ENCODE peak calls at places on chromosomes 4 and X, in nine cellular contexts. One of them, this sample, is unnamed.

GRCh38 chrX:21705215-21705614 is 47.1 kb upstream of the KLHL34 start:
- DNase-seq in upper lobe of right lung: no peak
- DNase-seq in Caco-2: peak; percentile 52
- DNase-seq in psoas muscle: no peak
- DNase-seq in colonic mucosa: no peak
- DNase-seq in right lobe of liver: no peak
- DNase-seq in PC-9: no peak
- DNase-seq in SK-N-SH: no peak
- DNase-seq in HCT116: no peak
- DNase-seq in this sample: no peak

GRCh38 chr4:3233391-3234071 is 15.4 kb upstream of the MSANTD1 start:
- DNase-seq in HCT116: no peak
- DNase-seq in right lobe of liver: peak; percentile 43
- DNase-seq in colonic mucosa: no peak
- DNase-seq in PC-9: no peak
- DNase-seq in Caco-2: no peak
- DNase-seq in psoas muscle: no peak
- DNase-seq in SK-N-SH: no peak
- DNase-seq in upper lobe of right lung: no peak
- DNase-seq in this sample: no peak

GRCh38 chr4:75963558-75963957 is 22.7 kb upstream of the NAAA start:
- DNase-seq in PC-9: no peak
- DNase-seq in HCT116: no peak
- DNase-seq in psoas muscle: no peak
- DNase-seq in Caco-2: no peak
- DNase-seq in colonic mucosa: no peak
- DNase-seq in upper lobe of right lung: no peak
- DNase-seq in SK-N-SH: no peak
- DNase-seq in right lobe of liver: no peak
- DNase-seq in this sample: no peak

GRCh38 chr4:133565379-133565778 is 416.3 kb downstream of the PCDH10 start:
- DNase-seq in SK-N-SH: no peak
- DNase-seq in upper lobe of right lung: no peak
- DNase-seq in HCT116: no peak
- DNase-seq in right lobe of liver: no peak
- DNase-seq in colonic mucosa: no peak
- DNase-seq in PC-9: peak; percentile 16
- DNase-seq in psoas muscle: no peak
- DNase-seq in Caco-2: no peak
- DNase-seq in this sample: peak; percentile 72

GRCh38 chr4:139825523-139826014 is 159.9 kb downstream of the MGST2 start:
- DNase-seq in colonic mucosa: no peak
- DNase-seq in right lobe of liver: no peak
- DNase-seq in SK-N-SH: peak; percentile 63
- DNase-seq in Caco-2: no peak
- DNase-seq in upper lobe of right lung: no peak
- DNase-seq in PC-9: no peak
- DNase-seq in HCT116: no peak
- DNase-seq in psoas muscle: no peak
- DNase-seq in this sample: no peak

GRCh38 chr4:102503301-102503746 is 2.2 kb downstream of the NFKB1 start:
- DNase-seq in HCT116: no peak
- DNase-seq in PC-9: no peak
- DNase-seq in right lobe of liver: no peak
- DNase-seq in psoas muscle: no peak
- DNase-seq in colonic mucosa: no peak
- DNase-seq in Caco-2: no peak
- DNase-seq in upper lobe of right lung: no peak
- DNase-seq in SK-N-SH: peak; percentile 14
- DNase-seq in this sample: no peak

GRCh38 chrX:132425744-132426318 is 63.0 kb downstream of the MBNL3 start:
- DNase-seq in upper lobe of right lung: no peak
- DNase-seq in Caco-2: no peak
- DNase-seq in HCT116: no peak
- DNase-seq in colonic mucosa: no peak
- DNase-seq in SK-N-SH: no peak
- DNase-seq in PC-9: no peak
- DNase-seq in right lobe of liver: no peak
- DNase-seq in psoas muscle: no peak
- DNase-seq in this sample: no peak

GRCh38 chrX:49310371-49310770 is 6.9 kb downstream of the GAGE10 start:
- DNase-seq in psoas muscle: no peak
- DNase-seq in SK-N-SH: no peak
- DNase-seq in right lobe of liver: no peak
- DNase-seq in colonic mucosa: no peak
- DNase-seq in HCT116: no peak
- DNase-seq in upper lobe of right lung: no peak
- DNase-seq in PC-9: no peak
- DNase-seq in Caco-2: no peak
- DNase-seq in this sample: no peak

GRCh38 chr4:122914938-122915337 is 7.5 kb downstream of the NUDT6 start:
- DNase-seq in PC-9: no peak
- DNase-seq in SK-N-SH: no peak
- DNase-seq in upper lobe of right lung: no peak
- DNase-seq in HCT116: no peak
- DNase-seq in colonic mucosa: no peak
- DNase-seq in psoas muscle: no peak
- DNase-seq in right lobe of liver: no peak
- DNase-seq in Caco-2: no peak
- DNase-seq in this sample: no peak

GRCh38 chrX:48493890-48494364 is 14.9 kb upstream of the PORCN start:
- DNase-seq in Caco-2: peak; percentile 36
- DNase-seq in SK-N-SH: no peak
- DNase-seq in psoas muscle: no peak
- DNase-seq in HCT116: peak; percentile 38
- DNase-seq in right lobe of liver: peak; percentile 27
- DNase-seq in upper lobe of right lung: no peak
- DNase-seq in PC-9: no peak
- DNase-seq in colonic mucosa: no peak
- DNase-seq in this sample: peak; percentile 66

GRCh38 chr4:142238589-142238988 is 602.2 kb downstream of the IL15 start:
- DNase-seq in Caco-2: no peak
- DNase-seq in HCT116: no peak
- DNase-seq in colonic mucosa: no peak
- DNase-seq in psoas muscle: no peak
- DNase-seq in right lobe of liver: no peak
- DNase-seq in PC-9: no peak
- DNase-seq in SK-N-SH: no peak
- DNase-seq in upper lobe of right lung: no peak
- DNase-seq in this sample: no peak

GRCh38 chr4:159279084-159279483 is 176.2 kb downstream of the RAPGEF2 start:
- DNase-seq in SK-N-SH: no peak
- DNase-seq in HCT116: no peak
- DNase-seq in colonic mucosa: no peak
- DNase-seq in PC-9: no peak
- DNase-seq in Caco-2: no peak
- DNase-seq in upper lobe of right lung: no peak
- DNase-seq in psoas muscle: no peak
- DNase-seq in right lobe of liver: no peak
- DNase-seq in this sample: no peak

GRCh38 chrX:11341274-11342256 is 48.4 kb downstream of the AMELX start:
- DNase-seq in upper lobe of right lung: peak; percentile 72
- DNase-seq in SK-N-SH: no peak
- DNase-seq in HCT116: no peak
- DNase-seq in PC-9: no peak
- DNase-seq in Caco-2: no peak
- DNase-seq in psoas muscle: peak; percentile 67
- DNase-seq in right lobe of liver: peak; percentile 69
- DNase-seq in colonic mucosa: peak; percentile 30
- DNase-seq in this sample: no peak

DNA sequence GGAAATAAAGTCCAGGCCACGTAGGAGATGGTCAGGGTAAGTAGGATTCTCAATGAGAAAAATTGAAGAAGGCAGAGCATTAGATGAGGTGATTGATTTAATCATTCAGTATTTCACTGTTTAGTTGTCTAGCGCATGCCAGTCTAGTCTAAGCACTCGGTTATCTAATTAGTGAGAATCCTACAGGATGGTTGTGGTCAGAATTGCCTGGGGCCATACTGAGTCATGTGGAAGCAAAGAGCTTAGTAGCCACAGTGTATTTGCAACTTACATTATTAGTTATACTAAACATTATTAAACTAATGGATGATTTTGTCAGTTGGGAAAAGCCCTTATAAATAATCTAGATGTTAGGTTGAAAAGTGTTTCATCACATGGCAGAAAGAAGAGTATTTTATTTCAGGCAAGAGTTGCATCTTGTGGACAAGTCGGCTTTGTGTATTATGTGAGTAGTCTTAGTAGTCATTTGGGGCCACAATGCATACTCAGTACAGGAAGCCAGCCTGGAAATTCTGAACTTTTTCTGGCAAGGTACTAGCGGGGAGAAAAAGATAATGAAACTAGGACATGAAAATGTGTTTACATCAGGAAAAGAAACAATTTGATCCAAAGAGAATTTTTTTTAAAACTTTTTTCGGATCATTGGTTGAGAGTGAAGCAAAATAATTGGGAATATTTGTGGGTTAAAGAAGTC is 31.9 kb downstream of the CPEB2 start:
- DNase-seq in psoas muscle: no peak
- DNase-seq in upper lobe of right lung: no peak
- DNase-seq in PC-9: peak; percentile 6
- DNase-seq in Caco-2: no peak
- DNase-seq in colonic mucosa: no peak
- DNase-seq in right lobe of liver: no peak
- DNase-seq in HCT116: no peak
- DNase-seq in SK-N-SH: no peak
- DNase-seq in this sample: no peak
- H3K27me3 ChIP-seq in psoas muscle: no peaks in the 10 kb centered on the region
- H3K27me3 ChIP-seq in upper lobe of right lung: no peaks in the 10 kb centered on the region
- H3K27me3 ChIP-seq in PC-9: no peaks in the 10 kb centered on the region
- H3K27me3 ChIP-seq in Caco-2: no peaks in the 10 kb centered on the region
- H3K27me3 ChIP-seq in colonic mucosa: no peaks in the 10 kb centered on the region
- H3K27me3 ChIP-seq in right lobe of liver: no peaks in the 10 kb centered on the region
- H3K27me3 ChIP-seq in HCT116: no peaks in the 10 kb centered on the region
- H3K27me3 ChIP-seq in SK-N-SH: no peaks in the 10 kb centered on the region
- H3K27me3 ChIP-seq in this sample: no peaks in the 10 kb centered on the region

DNA sequence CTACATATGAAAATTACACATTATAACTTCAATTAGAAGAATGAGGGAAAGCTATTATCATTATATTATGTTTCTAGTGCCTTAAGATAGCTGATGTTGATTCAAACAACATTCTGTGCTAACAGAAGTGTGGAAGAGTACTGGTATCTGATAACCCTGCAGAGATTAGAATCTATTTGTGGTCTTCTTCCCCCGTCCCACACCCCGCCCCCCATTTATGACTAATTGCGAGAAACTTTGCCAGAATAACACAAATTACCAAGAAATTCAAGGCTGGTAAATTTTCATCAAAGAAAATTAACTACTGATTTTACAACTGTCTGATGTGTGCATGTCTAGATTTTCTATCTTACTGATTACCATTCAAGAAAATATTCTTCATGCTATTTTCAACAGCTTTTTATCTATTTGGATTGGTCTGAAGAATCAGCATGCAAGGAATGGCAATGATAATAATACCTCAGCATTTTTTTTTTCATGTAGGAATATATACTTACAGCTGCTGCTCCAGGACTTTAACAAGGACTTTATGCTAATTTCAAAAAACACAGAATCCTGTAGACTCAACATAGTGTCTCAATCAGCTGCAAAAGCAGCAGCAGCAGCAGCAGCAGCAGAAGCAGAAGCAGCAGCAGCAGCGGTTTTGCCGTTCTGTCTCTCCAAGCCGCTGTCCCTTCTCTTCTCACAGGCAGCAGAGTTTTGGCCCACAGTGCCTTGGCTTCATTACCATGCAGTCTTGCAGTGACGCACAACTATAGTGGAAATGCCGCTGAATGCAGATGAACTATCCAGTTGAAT is 126.7 kb downstream of the FRYL start:
- DNase-seq in upper lobe of right lung: no peak
- DNase-seq in Caco-2: no peak
- DNase-seq in SK-N-SH: peak; percentile 30
- DNase-seq in PC-9: no peak
- DNase-seq in HCT116: no peak
- DNase-seq in colonic mucosa: peak; percentile 54
- DNase-seq in right lobe of liver: no peak
- DNase-seq in psoas muscle: peak; percentile 48
- DNase-seq in this sample: peak; percentile 56
- H3K4me3 ChIP-seq in upper lobe of right lung: peak overlapping the region; percentile 20
- H3K4me3 ChIP-seq in Caco-2: no peak overlapping the region
- H3K4me3 ChIP-seq in SK-N-SH: peak overlapping the region; percentile 15
- H3K4me3 ChIP-seq in PC-9: no peak overlapping the region
- H3K4me3 ChIP-seq in HCT116: no peak overlapping the region
- H3K4me3 ChIP-seq in colonic mucosa: no peak overlapping the region
- H3K4me3 ChIP-seq in right lobe of liver: no peak overlapping the region
- H3K4me3 ChIP-seq in psoas muscle: peak overlapping the region; percentile 44
- H3K4me3 ChIP-seq in this sample: no peak overlapping the region

GRCh38 chrX:102077426-102077825 is 48.1 kb upstream of the TCEAL2 start:
- DNase-seq in psoas muscle: no peak
- DNase-seq in colonic mucosa: no peak
- DNase-seq in upper lobe of right lung: no peak
- DNase-seq in PC-9: no peak
- DNase-seq in SK-N-SH: no peak
- DNase-seq in HCT116: no peak
- DNase-seq in right lobe of liver: no peak
- DNase-seq in Caco-2: no peak
- DNase-seq in this sample: no peak
- H3K9me3 ChIP-seq in psoas muscle: no peaks in the 10 kb centered on the region
- H3K9me3 ChIP-seq in colonic mucosa: no peaks in the 10 kb centered on the region
- H3K9me3 ChIP-seq in upper lobe of right lung: no peaks in the 10 kb centered on the region
- H3K9me3 ChIP-seq in PC-9: no peaks in the 10 kb centered on the region
- H3K9me3 ChIP-seq in SK-N-SH: no peaks in the 10 kb centered on the region
- H3K9me3 ChIP-seq in HCT116: no peaks in the 10 kb centered on the region
- H3K9me3 ChIP-seq in right lobe of liver: no peaks in the 10 kb centered on the region
- H3K9me3 ChIP-seq in Caco-2: no peaks in the 10 kb centered on the region
- H3K9me3 ChIP-seq in this sample: no peaks in the 10 kb centered on the region

GRCh38 chrX:107450823-107451509 is 1.5 kb downstream of the FRMPD3 start:
- DNase-seq in upper lobe of right lung: no peak
- DNase-seq in PC-9: no peak
- DNase-seq in colonic mucosa: no peak
- DNase-seq in right lobe of liver: no peak
- DNase-seq in SK-N-SH: no peak
- DNase-seq in HCT116: no peak
- DNase-seq in psoas muscle: no peak
- DNase-seq in Caco-2: no peak
- DNase-seq in this sample: peak; percentile 17

GRCh38 chrX:107448625-107449468 is 605 bp upstream of the FRMPD3 start:
- DNase-seq in upper lobe of right lung: no peak
- DNase-seq in SK-N-SH: peak; percentile 46
- DNase-seq in colonic mucosa: no peak
- DNase-seq in HCT116: no peak
- DNase-seq in psoas muscle: no peak
- DNase-seq in Caco-2: no peak
- DNase-seq in PC-9: no peak
- DNase-seq in right lobe of liver: no peak
- DNase-seq in this sample: peak; percentile 62

GRCh38 chrX:107449490-107450175 is at the start of gene FRMPD3:
- DNase-seq in psoas muscle: no peak
- DNase-seq in HCT116: no peak
- DNase-seq in PC-9: peak; percentile 25
- DNase-seq in right lobe of liver: no peak
- DNase-seq in colonic mucosa: no peak
- DNase-seq in upper lobe of right lung: no peak
- DNase-seq in Caco-2: no peak
- DNase-seq in SK-N-SH: peak; percentile 65
- DNase-seq in this sample: no peak

GRCh38 chrX:107454302-107454701 is 4.8 kb downstream of the FRMPD3 start:
- DNase-seq in Caco-2: no peak
- DNase-seq in PC-9: peak; percentile 57
- DNase-seq in psoas muscle: no peak
- DNase-seq in colonic mucosa: no peak
- DNase-seq in upper lobe of right lung: no peak
- DNase-seq in SK-N-SH: no peak
- DNase-seq in right lobe of liver: no peak
- DNase-seq in HCT116: peak; percentile 55
- DNase-seq in this sample: no peak

GRCh38 chrX:107451754-107452153 is 2.3 kb downstream of the FRMPD3 start:
- DNase-seq in right lobe of liver: no peak
- DNase-seq in colonic mucosa: no peak
- DNase-seq in Caco-2: no peak
- DNase-seq in HCT116: no peak
- DNase-seq in PC-9: no peak
- DNase-seq in SK-N-SH: no peak
- DNase-seq in psoas muscle: no peak
- DNase-seq in upper lobe of right lung: no peak
- DNase-seq in this sample: no peak
- H3K27me3 ChIP-seq in right lobe of liver: peaks cover 11% of the 10 kb centered on the region
- H3K27me3 ChIP-seq in colonic mucosa: peaks cover 7% of the 10 kb centered on the region
- H3K27me3 ChIP-seq in Caco-2: no peaks in the 10 kb centered on the region
- H3K27me3 ChIP-seq in HCT116: no peaks in the 10 kb centered on the region
- H3K27me3 ChIP-seq in PC-9: no peaks in the 10 kb centered on the region
- H3K27me3 ChIP-seq in SK-N-SH: peaks cover 40% of the 10 kb centered on the region
- H3K27me3 ChIP-seq in psoas muscle: no peaks in the 10 kb centered on the region
- H3K27me3 ChIP-seq in upper lobe of right lung: no peaks in the 10 kb centered on the region
- H3K27me3 ChIP-seq in this sample: peaks cover 18% of the 10 kb centered on the region

This sample was measured in HAP-1.